ENCODE peak calls at places on chromosomes 6 and 20, in nine cellular contexts. Y is naive thymus-derived CD4-positive, alpha-beta T cell; N is left ventricle myocardium inferior; Z is astrocyte; M is neuronal stem cell; T is IMR-90; P is colonic mucosa; H is fibroblast of lung; S is aorta. I is an unnamed sample.

GRCh38 chr6:52304917-52305316 is 20.4 kb upstream of the MCM3 start:
- DNase-seq in Y (no peak), N (no peak), Z (peak; percentile 45), M (no peak), T (peak; percentile 34), P (no peak), H (peak; percentile 11), S (no peak), I (no peak)

GRCh38 chr6:29617782-29618557 is 15.0 kb downstream of the GABBR1 start:
- DNase-seq in Y (no peak), N (no peak), Z (no peak), M (no peak), T (no peak), P (no peak), H (no peak), S (no peak), I (no peak)

GRCh38 chr6:16334671-16335070 is 96.3 kb downstream of the GMPR start:
- DNase-seq in Y (no peak), N (no peak), Z (peak; percentile 82), M (no peak), T (peak; percentile 94), P (peak; percentile 57), H (peak; percentile 94), S (peak; percentile 80), I (peak; percentile 79)

GRCh38 chr20:47502801-47503239 is 1.1 kb downstream of the NCOA3 start:
- DNase-seq in Y (peak; percentile 68), N (no peak), Z (peak; percentile 33), M (peak; percentile 9), T (peak; percentile 62), P (peak; percentile 32), H (peak; percentile 54), S (no peak), I (no peak)

GRCh38 chr6:55410674-55411073 is 83.4 kb downstream of the GFRAL start:
- DNase-seq in Y (no peak), N (no peak), Z (no peak), M (no peak), T (no peak), P (no peak), H (no peak), S (no peak), I (no peak)

GRCh38 chr6:141123084-141123483 is 1009.6 kb upstream of the GJE1 start:
- DNase-seq in Y (no peak), N (no peak), Z (peak; percentile 19), M (no peak), T (peak; percentile 15), P (no peak), H (no peak), S (no peak), I (no peak)

GRCh38 chr6:2450546-2450945 is 205.1 kb upstream of the GMDS start:
- DNase-seq in Y (no peak), N (peak; percentile 54), Z (no peak), M (no peak), T (no peak), P (peak; percentile 87), H (no peak), S (no peak), I (peak; percentile 66)

GRCh38 chr6:14792118-14792955 is 453.5 kb upstream of the JARID2 start:
- DNase-seq in Y (no peak), N (no peak), Z (no peak), M (no peak), T (no peak), P (peak; percentile 33), H (no peak), S (no peak), I (no peak)

GRCh38 chr6:145135702-145136101 is 599.6 kb downstream of the EPM2A start:
- DNase-seq in Y (no peak), N (no peak), Z (no peak), M (no peak), T (no peak), P (no peak), H (no peak), S (no peak), I (no peak)

GRCh38 chr20:50029697-50030428 is 47.1 kb downstream of the SNAI1 start:
- DNase-seq in Y (no peak), N (no peak), Z (peak; percentile 97), M (no peak), T (peak; percentile 95), P (no peak), H (peak; percentile 94), S (peak; percentile 94), I (peak; percentile 81)

GRCh38 chr6:113858067-113858604 is 991 bp downstream of the MARCKS start:
- DNase-seq in Y (peak; percentile 9), N (peak; percentile 29), Z (peak; percentile 27), M (peak; percentile 51), T (peak; percentile 29), P (peak; percentile 56), H (peak; percentile 52), S (no peak), I (peak; percentile 45)

GRCh38 chr6:47134476-47135189 is 92.5 kb upstream of the ADGRF1 start:
- DNase-seq in Y (no peak), N (no peak), Z (peak; percentile 99), M (no peak), T (peak; percentile 96), P (no peak), H (peak; percentile 94), S (no peak), I (no peak)

GRCh38 chr20:33563788-33564187 is 73.9 kb downstream of the CBFA2T2 start:
- DNase-seq in Y (no peak), N (no peak), Z (no peak), M (no peak), T (no peak), P (no peak), H (no peak), S (no peak), I (no peak)
- H3K27ac ChIP-seq in Y (no peak overlapping the region), N (peak overlapping the region; percentile 61), Z (no peak overlapping the region), M (no peak overlapping the region), T (no peak overlapping the region), P (no peak overlapping the region), H (no peak overlapping the region), S (no peak overlapping the region), I (no peak overlapping the region)

GRCh38 chr20:8542115-8542486 is 410.0 kb downstream of the PLCB1 start:
- DNase-seq in Y (no peak), N (no peak), Z (no peak), M (no peak), T (no peak), P (no peak), H (no peak), S (no peak), I (no peak)

GRCh38 chr20:8547968-8548588 is 416.0 kb downstream of the PLCB1 start:
- DNase-seq in Y (no peak), N (no peak), Z (no peak), M (no peak), T (no peak), P (no peak), H (no peak), S (no peak), I (no peak)

GRCh38 chr20:8547035-8547649 is 415.1 kb downstream of the PLCB1 start:
- DNase-seq in Y (no peak), N (no peak), Z (no peak), M (no peak), T (no peak), P (no peak), H (no peak), S (no peak), I (peak; percentile 36)

GRCh38 chr20:8549192-8549591 is 417.1 kb downstream of the PLCB1 start:
- DNase-seq in Y (no peak), N (no peak), Z (no peak), M (no peak), T (no peak), P (no peak), H (no peak), S (no peak), I (no peak)

GRCh38 chr20:8545212-8545611 is 413.1 kb downstream of the PLCB1 start:
- DNase-seq in Y (no peak), N (no peak), Z (peak; percentile 64), M (no peak), T (peak; percentile 18), P (no peak), H (no peak), S (no peak), I (no peak)
- H3K4me3 ChIP-seq in Y (no peak overlapping the region), N (no peak overlapping the region), Z (no peak overlapping the region), M (no peak overlapping the region), T (no peak overlapping the region), P (no peak overlapping the region), H (no peak overlapping the region), S (no peak overlapping the region), I (no peak overlapping the region)

GRCh38 chr20:56017560-56017959 is 12.2 kb upstream of the CBLN4 start:
- DNase-seq in Y (no peak), N (no peak), Z (no peak), M (no peak), T (no peak), P (no peak), H (no peak), S (no peak), I (no peak)
- H3K9me3 ChIP-seq in Y (no peaks in the 10 kb centered on the region), N (no peaks in the 10 kb centered on the region), Z (peaks cover 11% of the 10 kb centered on the region), M (no peaks in the 10 kb centered on the region), T (peaks cover 17% of the 10 kb centered on the region), P (no peaks in the 10 kb centered on the region), H (no peaks in the 10 kb centered on the region), S (no peaks in the 10 kb centered on the region), I (no peaks in the 10 kb centered on the region)

GRCh38 chr20:31839782-31840487 is 5.5 kb downstream of the FOXS1 start:
- DNase-seq in Y (no peak), N (no peak), Z (no peak), M (no peak), T (no peak), P (no peak), H (no peak), S (no peak), I (no peak)

GRCh38 chr20:31841928-31842327 is 3.5 kb downstream of the FOXS1 start:
- DNase-seq in Y (no peak), N (no peak), Z (peak; percentile 77), M (no peak), T (peak; percentile 66), P (no peak), H (peak; percentile 53), S (peak; percentile 93), I (no peak)

GRCh38 chr20:31842471-31843157 is 2.8 kb downstream of the FOXS1 start:
- DNase-seq in Y (no peak), N (peak; percentile 77), Z (peak; percentile 60), M (no peak), T (peak; percentile 59), P (no peak), H (peak; percentile 71), S (peak; percentile 89), I (peak; percentile 88)

GRCh38 chr20:31843288-31843687 is 2.1 kb downstream of the FOXS1 start:
- DNase-seq in Y (no peak), N (no peak), Z (no peak), M (no peak), T (no peak), P (no peak), H (no peak), S (no peak), I (no peak)

DNA sequence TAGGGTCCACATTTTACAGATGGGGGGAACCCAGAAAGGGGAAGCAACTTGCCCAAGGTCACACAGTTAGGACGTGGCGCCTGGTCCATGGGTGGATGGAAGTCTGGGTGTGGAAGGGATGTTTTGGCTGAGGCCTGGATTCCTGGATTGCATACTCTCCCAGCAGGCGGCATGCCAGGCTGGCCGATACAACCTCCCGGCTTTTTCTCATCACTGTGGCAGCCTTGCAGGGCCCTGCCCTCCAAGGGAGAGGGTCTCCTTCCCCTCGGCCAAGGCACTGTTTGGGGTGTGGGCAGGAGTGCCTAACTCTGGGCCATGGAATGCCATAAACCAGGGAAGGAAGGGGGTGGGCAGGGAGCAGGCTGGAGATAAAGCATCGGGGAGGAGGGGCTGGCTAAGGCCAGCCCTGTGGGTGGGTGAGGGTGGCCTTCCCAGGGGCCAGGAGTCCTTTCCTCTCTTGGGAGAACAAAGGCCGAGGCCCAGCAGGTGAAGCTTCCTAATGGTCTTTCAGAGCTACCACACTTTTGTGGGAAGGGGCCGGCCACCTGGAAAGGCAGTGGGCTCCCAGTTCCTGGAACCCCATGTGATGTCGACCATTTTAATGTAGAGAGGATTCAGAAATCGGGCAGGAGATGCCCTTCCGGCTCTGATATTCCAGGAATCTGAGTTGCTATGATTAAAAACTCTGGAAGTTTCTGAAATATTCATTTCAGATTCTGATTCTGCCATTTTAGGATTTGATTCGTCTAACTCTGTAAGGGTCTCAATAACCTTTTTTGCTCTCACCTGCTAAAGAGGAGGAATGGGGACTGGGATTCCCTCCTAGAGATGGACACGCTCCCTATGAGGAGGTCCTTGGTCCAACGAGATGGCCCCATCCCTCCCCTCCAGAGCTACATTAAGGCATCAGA is 4.2 kb downstream of the FOXS1 start:
- DNase-seq in Y (no peak), N (no peak), Z (no peak), M (no peak), T (no peak), P (no peak), H (no peak), S (peak; percentile 81), I (no peak)
- H3K27ac ChIP-seq in Y (no peak overlapping the region), N (peak overlapping the region; percentile 87), Z (peak overlapping the region; percentile 85), M (no peak overlapping the region), T (no peak overlapping the region), P (no peak overlapping the region), H (no peak overlapping the region), S (peak overlapping the region; percentile 71), I (peak overlapping the region; percentile 89)